ENCODE peak calls at places on chromosome 2, in six cellular contexts. One of them, this sample, is unnamed.

GRCh38 chr2:178413472-178414265 is 37.3 kb downstream of the PRKRA start:
- DNase-seq in NCI-H774: peak; percentile 80
- DNase-seq in caudate nucleus: peak; percentile 47
- DNase-seq in aorta: peak; percentile 87
- DNase-seq in H54: peak; percentile 50
- DNase-seq in stimulated activated CD4-positive, alpha-beta T cell treated with anti-CD3 and anti-CD28 coated beads, Interleukin-15, amount 100 ng/mL, for 24 hours: peak; percentile 87
- DNase-seq in this sample: peak; percentile 59

GRCh38 chr2:49108436-49108835 is 45.9 kb downstream of the FSHR start:
- DNase-seq in NCI-H774: no peak
- DNase-seq in caudate nucleus: no peak
- DNase-seq in aorta: no peak
- DNase-seq in H54: no peak
- DNase-seq in stimulated activated CD4-positive, alpha-beta T cell treated with anti-CD3 and anti-CD28 coated beads, Interleukin-15, amount 100 ng/mL, for 24 hours: no peak
- DNase-seq in this sample: no peak

GRCh38 chr2:42984081-42984480 is 191.7 kb upstream of the HAAO start:
- DNase-seq in NCI-H774: no peak
- DNase-seq in caudate nucleus: no peak
- DNase-seq in aorta: no peak
- DNase-seq in H54: no peak
- DNase-seq in stimulated activated CD4-positive, alpha-beta T cell treated with anti-CD3 and anti-CD28 coated beads, Interleukin-15, amount 100 ng/mL, for 24 hours: no peak
- DNase-seq in this sample: peak; percentile 8

GRCh38 chr2:201880620-201881381 is 74.5 kb downstream of the CDK15 start:
- DNase-seq in NCI-H774: no peak
- DNase-seq in caudate nucleus: no peak
- DNase-seq in aorta: peak; percentile 50
- DNase-seq in H54: no peak
- DNase-seq in stimulated activated CD4-positive, alpha-beta T cell treated with anti-CD3 and anti-CD28 coated beads, Interleukin-15, amount 100 ng/mL, for 24 hours: no peak
- DNase-seq in this sample: no peak

GRCh38 chr2:185676316-185676715 is 62.3 kb upstream of the FSIP2 start:
- DNase-seq in NCI-H774: no peak
- DNase-seq in caudate nucleus: no peak
- DNase-seq in aorta: no peak
- DNase-seq in H54: no peak
- DNase-seq in stimulated activated CD4-positive, alpha-beta T cell treated with anti-CD3 and anti-CD28 coated beads, Interleukin-15, amount 100 ng/mL, for 24 hours: no peak
- DNase-seq in this sample: no peak

GRCh38 chr2:21281876-21282514 is 158.2 kb downstream of the TDRD15 start:
- DNase-seq in NCI-H774: no peak
- DNase-seq in caudate nucleus: no peak
- DNase-seq in aorta: no peak
- DNase-seq in H54: no peak
- DNase-seq in stimulated activated CD4-positive, alpha-beta T cell treated with anti-CD3 and anti-CD28 coated beads, Interleukin-15, amount 100 ng/mL, for 24 hours: no peak
- DNase-seq in this sample: no peak

GRCh38 chr2:241771286-241772062 is 5.1 kb upstream of the GAL3ST2 start:
- DNase-seq in NCI-H774: no peak
- DNase-seq in caudate nucleus: no peak
- DNase-seq in aorta: no peak
- DNase-seq in H54: no peak
- DNase-seq in stimulated activated CD4-positive, alpha-beta T cell treated with anti-CD3 and anti-CD28 coated beads, Interleukin-15, amount 100 ng/mL, for 24 hours: no peak
- DNase-seq in this sample: no peak

GRCh38 chr2:42928692-42929576 is 136.6 kb upstream of the HAAO start:
- DNase-seq in NCI-H774: no peak
- DNase-seq in caudate nucleus: no peak
- DNase-seq in aorta: peak; percentile 21
- DNase-seq in H54: no peak
- DNase-seq in stimulated activated CD4-positive, alpha-beta T cell treated with anti-CD3 and anti-CD28 coated beads, Interleukin-15, amount 100 ng/mL, for 24 hours: peak; percentile 26
- DNase-seq in this sample: peak; percentile 78

GRCh38 chr2:191636235-191636543 is 41.7 kb upstream of the NABP1 start:
- DNase-seq in NCI-H774: no peak
- DNase-seq in caudate nucleus: no peak
- DNase-seq in aorta: no peak
- DNase-seq in H54: no peak
- DNase-seq in stimulated activated CD4-positive, alpha-beta T cell treated with anti-CD3 and anti-CD28 coated beads, Interleukin-15, amount 100 ng/mL, for 24 hours: no peak
- DNase-seq in this sample: no peak

GRCh38 chr2:8222979-8223730 is 458.7 kb upstream of the ID2 start:
- DNase-seq in NCI-H774: no peak
- DNase-seq in caudate nucleus: no peak
- DNase-seq in aorta: no peak
- DNase-seq in H54: no peak
- DNase-seq in stimulated activated CD4-positive, alpha-beta T cell treated with anti-CD3 and anti-CD28 coated beads, Interleukin-15, amount 100 ng/mL, for 24 hours: no peak
- DNase-seq in this sample: no peak

GRCh38 chr2:216702756-216703155 is 7.4 kb upstream of the IGFBP5 start:
- DNase-seq in NCI-H774: no peak
- DNase-seq in caudate nucleus: no peak
- DNase-seq in aorta: no peak
- DNase-seq in H54: no peak
- DNase-seq in stimulated activated CD4-positive, alpha-beta T cell treated with anti-CD3 and anti-CD28 coated beads, Interleukin-15, amount 100 ng/mL, for 24 hours: no peak
- DNase-seq in this sample: no peak

GRCh38 chr2:236117861-236118269 is 50.3 kb downstream of the GBX2 start:
- DNase-seq in NCI-H774: peak; percentile 45
- DNase-seq in caudate nucleus: no peak
- DNase-seq in aorta: no peak
- DNase-seq in H54: no peak
- DNase-seq in stimulated activated CD4-positive, alpha-beta T cell treated with anti-CD3 and anti-CD28 coated beads, Interleukin-15, amount 100 ng/mL, for 24 hours: no peak
- DNase-seq in this sample: no peak

This sample was measured in left colon.